ENCODE peak calls at places on chromosomes 12 and 14, in four cellular contexts. W is A549, P is heart right ventricle, A is adrenal gland. F is an unnamed sample.

GRCh38 chr12:193282-193681 is 20.7 kb downstream of the SLC6A12 start:
- DNase-seq in A (no peak), P (no peak), W (no peak), F (no peak)

GRCh38 chr12:11555743-11556625 is 93.5 kb upstream of the ETV6 start:
- DNase-seq in W (no peak), A (no peak), P (no peak), F (no peak)

GRCh38 chr12:116102019-116102418 is 175.5 kb downstream of the MED13L start:
- DNase-seq in W (no peak), A (no peak), P (no peak), F (no peak)

GRCh38 chr12:94603434-94604068 is 46.8 kb downstream of the TMCC3 start:
- DNase-seq in P (peak; percentile 39), W (peak; percentile 50), A (peak; percentile 23), F (no peak)

GRCh38 chr12:50676761-50677160 is 87.1 kb upstream of the ATF1 start:
- DNase-seq in P (no peak), W (no peak), A (no peak), F (no peak)

GRCh38 chr12:81668475-81668874 is 90.7 kb downstream of the PPFIA2 start:
- DNase-seq in P (no peak), A (no peak), W (no peak), F (no peak)

GRCh38 chr14:68103841-68104240 is 284.3 kb downstream of the RAD51B start:
- DNase-seq in A (no peak), W (no peak), P (no peak), F (no peak)

GRCh38 chr14:60951781-60952435 is 29.0 kb downstream of the TRMT5 start:
- DNase-seq in P (no peak), W (no peak), A (no peak), F (no peak)

GRCh38 chr12:6452245-6452731 is 446 bp downstream of the TAPBPL start:
- DNase-seq in A (peak; percentile 72), P (no peak), W (no peak), F (no peak)

GRCh38 chr12:10331642-10332239 is 24.1 kb downstream of the KLRD1 start:
- DNase-seq in A (peak; percentile 9), P (no peak), W (peak; percentile 59), F (no peak)

GRCh38 chr12:45200497-45201043 is 15.3 kb upstream of the ANO6 start:
- DNase-seq in P (no peak), W (no peak), A (no peak), F (no peak)

GRCh38 chr12:94092516-94093241 is 55.7 kb upstream of the PLXNC1 start:
- DNase-seq in P (no peak), W (no peak), A (no peak), F (peak; percentile 82)

GRCh38 chr12:49355913-49356312 is 9.2 kb downstream of the DNAJC22 start:
- DNase-seq in P (no peak), W (no peak), A (no peak), F (peak; percentile 11)

GRCh38 chr12:53253298-53253697 is 14.8 kb upstream of the ESPL1 start:
- DNase-seq in A (no peak), P (no peak), W (no peak), F (no peak)

GRCh38 chr14:53845813-53846693 is 110.6 kb downstream of the BMP4 start:
- DNase-seq in W (peak; percentile 53), P (no peak), A (no peak), F (no peak)

GRCh38 chr12:68331500-68331868 is 678 bp downstream of the MDM1 start:
- DNase-seq in A (no peak), W (no peak), P (no peak), F (no peak)

GRCh38 chr12:110179291-110179690 is 55.1 kb downstream of the IFT81 start:
- DNase-seq in P (no peak), W (no peak), A (peak; percentile 15), F (no peak)

GRCh38 chr12:88756153-88756552 is 175.9 kb upstream of the KITLG start:
- DNase-seq in A (no peak), P (no peak), W (no peak), F (no peak)

GRCh38 chr12:113479578-113480335 is 8.1 kb upstream of the LHX5 start:
- DNase-seq in A (peak; percentile 63), W (no peak), P (peak; percentile 55), F (no peak)

GRCh38 chr12:89138048-89138852 is 214.1 kb downstream of the DUSP6 start:
- DNase-seq in P (no peak), W (no peak), A (no peak), F (no peak)

GRCh38 chr12:29316772-29317171 is 64.2 kb downstream of the ERGIC2 start:
- DNase-seq in A (peak; percentile 75), P (peak; percentile 38), W (no peak), F (no peak)

GRCh38 chr14:103625361-103626095 is 3.5 kb upstream of the KLC1 start:
- DNase-seq in W (no peak), P (no peak), A (no peak), F (no peak)

GRCh38 chr12:27220988-27221345 is 23.1 kb upstream of the STK38L start:
- DNase-seq in A (no peak), W (no peak), P (no peak), F (no peak)

GRCh38 chr12:1117371-1117770 is 126.3 kb downstream of the ERC1 start:
- DNase-seq in W (no peak), P (no peak), A (no peak), F (no peak)

GRCh38 chr12:92272301-92272964 is 126.8 kb upstream of the BTG1 start:
- DNase-seq in P (no peak), A (no peak), W (no peak), F (no peak)

GRCh38 chr12:18250313-18250916 is 10.9 kb upstream of the PIK3C2G start:
- DNase-seq in A (peak; percentile 39), W (peak; percentile 18), P (no peak), F (no peak)

GRCh38 chr12:78494911-78495310 is 369.7 kb upstream of the SYT1 start:
- DNase-seq in P (no peak), A (no peak), W (no peak), F (no peak)

GRCh38 chr14:60257862-60258261 is 8.8 kb downstream of the PPM1A start:
- DNase-seq in A (no peak), P (no peak), W (no peak), F (no peak)

GRCh38 chr14:31228533-31228932 is 20.9 kb upstream of the HECTD1 start:
- DNase-seq in W (no peak), A (no peak), P (no peak), F (no peak)

GRCh38 chr12:14216405-14217294 is 148.8 kb upstream of the ATF7IP start:
- DNase-seq in W (no peak), P (no peak), A (no peak), F (no peak)

GRCh38 chr12:76030378-76031080 is 1.0 kb downstream of the PHLDA1 start:
- DNase-seq in W (no peak), P (peak; percentile 34), A (peak; percentile 50), F (no peak)

GRCh38 chr12:65881965-65882413 is 57.7 kb downstream of the HMGA2 start:
- DNase-seq in A (peak; percentile 33), P (peak; percentile 77), W (no peak), F (peak; percentile 88)
- TF ChIP-seq CTCF in A (no peak), P (peak; percentile 19), W (no peak), F (no peak)

DNA sequence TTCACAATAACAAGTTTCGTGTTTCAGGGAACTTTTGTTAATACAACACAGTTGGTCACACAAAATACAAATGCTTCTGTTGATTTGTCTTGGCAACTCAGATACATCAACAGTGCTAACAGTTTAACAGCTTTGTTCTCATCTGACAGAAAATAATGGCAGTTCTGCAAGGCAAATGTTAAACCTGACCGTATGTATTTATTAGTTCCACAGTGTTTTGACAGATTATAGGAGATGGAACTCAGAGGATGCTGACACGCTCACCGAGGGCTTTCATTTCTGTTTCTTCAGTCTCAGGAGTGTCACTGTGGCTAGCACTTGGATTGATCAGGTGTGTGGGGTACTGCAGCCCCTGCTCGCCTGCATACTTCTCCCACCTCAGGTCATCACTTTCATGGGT is 350.6 kb downstream of the PRKD1 start:
- DNase-seq in P (no peak), A (no peak), W (no peak), F (no peak)
- H3K9me3 ChIP-seq in P (no peaks in the 10 kb centered on the region), A (peaks cover 8% of the 10 kb centered on the region), W (no peaks in the 10 kb centered on the region), F (peaks cover 6% of the 10 kb centered on the region)

GRCh38 chr14:50087350-50088116 is 28.8 kb downstream of the VCPKMT start:
- DNase-seq in P (no peak), W (no peak), A (no peak), F (no peak)
- H3K4me3 ChIP-seq in P (no peak overlapping the region), W (no peak overlapping the region), A (no peak overlapping the region), F (no peak overlapping the region)

GRCh38 chr14:23359722-23360447 is 5.1 kb downstream of the EFS start:
- DNase-seq in P (no peak), A (no peak), W (no peak), F (no peak)
- TF ChIP-seq CTCF in P (no peak), A (no peak), W (no peak), F (no peak)

DNA sequence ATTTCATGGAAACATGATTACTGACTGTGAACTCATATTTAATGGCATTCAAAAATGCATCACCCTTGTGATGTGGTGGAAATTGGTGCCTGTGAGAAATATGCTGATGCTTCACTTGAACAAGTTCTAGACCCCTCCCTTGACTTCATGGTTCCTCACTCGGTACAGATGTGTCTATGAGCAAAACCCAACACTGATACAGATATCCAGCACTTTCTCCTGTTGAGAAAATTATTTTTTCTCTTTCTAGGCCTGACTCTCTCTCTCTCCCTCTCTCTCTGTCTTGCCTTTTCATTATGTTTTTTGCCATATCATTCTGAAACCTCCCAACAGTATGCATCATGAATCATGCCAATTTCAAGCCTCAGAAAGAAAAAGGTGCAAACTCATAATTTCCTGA is 543.4 kb downstream of the TMEM121 start:
- DNase-seq in A (no peak), W (no peak), P (no peak), F (no peak)
- H3K9me3 ChIP-seq in A (no peaks in the 10 kb centered on the region), W (no peaks in the 10 kb centered on the region), P (no peaks in the 10 kb centered on the region), F (no peaks in the 10 kb centered on the region)

GRCh38 chr14:49896956-49897355 is 4.1 kb downstream of the ARF6 start:
- DNase-seq in A (no peak), W (no peak), P (no peak), F (no peak)
- H3K4me3 ChIP-seq in A (peak overlapping the region; percentile 19), W (peak overlapping the region; percentile 67), P (no peak overlapping the region), F (no peak overlapping the region)

GRCh38 chr14:88535149-88535548 is 19.7 kb downstream of the PTPN21 start:
- DNase-seq in W (no peak), A (no peak), P (no peak), F (no peak)
- TF ChIP-seq CTCF in W (no peak), A (no peak), P (no peak), F (peak; percentile 23)

DNA sequence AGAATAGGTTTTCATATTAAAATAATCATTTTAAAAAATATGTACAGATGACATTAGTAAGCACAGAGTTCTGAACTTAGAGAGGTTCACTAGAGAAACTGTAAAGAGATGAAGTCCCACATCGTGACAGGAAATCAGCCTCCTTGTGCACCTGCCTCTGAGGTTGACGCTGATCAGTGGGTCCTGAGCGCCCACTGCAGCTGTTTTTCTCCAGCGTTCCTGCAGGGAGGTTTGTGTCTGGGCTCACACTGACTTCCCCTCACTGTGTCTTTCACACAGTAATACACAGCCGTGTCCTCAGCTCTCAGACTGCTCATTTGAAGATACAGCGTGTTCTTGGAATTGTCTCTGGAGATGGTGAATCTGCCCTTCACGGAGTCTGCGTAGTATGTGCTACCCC is 561.5 kb downstream of the TMEM121 start:
- DNase-seq in W (no peak), P (no peak), A (no peak), F (no peak)
- H3K9me3 ChIP-seq in W (no peaks in the 10 kb centered on the region), P (no peaks in the 10 kb centered on the region), A (no peaks in the 10 kb centered on the region), F (no peaks in the 10 kb centered on the region)

GRCh38 chr14:91405724-91406435 is 11.7 kb downstream of the CCDC88C start:
- DNase-seq in P (no peak), W (no peak), A (no peak), F (no peak)
- H3K4me3 ChIP-seq in P (no peak overlapping the region), W (no peak overlapping the region), A (no peak overlapping the region), F (no peak overlapping the region)

F was measured in right atrium auricular region.